ENCODE peak calls at places on chromosomes 4 and X, in six cellular contexts. R is IMR-90, U is mesenchymal stem cell, B is H9, X is trophoblast cell, D is H1. G is an unnamed sample.

GRCh38 chr4:40511017-40511614 is 118.5 kb downstream of the RBM47 start:
- DNase-seq in U (no peak), B (no peak), X (no peak), D (no peak), R (no peak), G (no peak)

GRCh38 chr4:128294464-128294863 is 6.9 kb upstream of the PGRMC2 start:
- DNase-seq in B (no peak), R (no peak), X (no peak), D (no peak), U (no peak), G (no peak)

GRCh38 chr4:829761-830655 is 4.1 kb upstream of the CPLX1 start:
- DNase-seq in D (no peak), U (no peak), X (no peak), R (no peak), B (no peak), G (no peak)

GRCh38 chrX:111585337-111585736 is 73.9 kb downstream of the SERTM2 start:
- DNase-seq in U (no peak), R (no peak), D (no peak), X (no peak), B (no peak), G (peak; percentile 12)

GRCh38 chrX:150084474-150085229 is 146.4 kb upstream of the EOLA2 start:
- DNase-seq in B (no peak), U (no peak), R (peak; percentile 77), X (no peak), D (no peak), G (no peak)

GRCh38 chr4:95524722-95525121 is 24.1 kb downstream of the UNC5C start:
- DNase-seq in B (no peak), R (no peak), U (no peak), D (no peak), X (no peak), G (no peak)

GRCh38 chrX:110022555-110023448 is 19.9 kb downstream of the TMEM164 start:
- DNase-seq in X (no peak), R (no peak), D (no peak), U (no peak), B (no peak), G (no peak)

GRCh38 chrX:135114392-135114791 is 5.9 kb downstream of the ETDB start:
- DNase-seq in D (no peak), U (no peak), R (no peak), X (no peak), B (no peak), G (no peak)

GRCh38 chr4:140150886-140151699 is 2.9 kb downstream of the MAML3 start:
- DNase-seq in U (peak; percentile 95), R (peak; percentile 97), B (peak; percentile 89), X (peak; percentile 83), D (peak; percentile 78), G (peak; percentile 91)

GRCh38 chr4:186701273-186701672 is 22.4 kb downstream of the FAT1 start:
- DNase-seq in R (peak; percentile 41), D (no peak), U (peak; percentile 59), X (no peak), B (peak; percentile 84), G (peak; percentile 75)

GRCh38 chrX:17632942-17633341 is 104.4 kb upstream of the SCML1 start:
- DNase-seq in R (peak; percentile 5), X (no peak), D (no peak), U (no peak), B (no peak), G (no peak)

GRCh38 chrX:69163936-69164741 is 1.1 kb downstream of the PJA1 start:
- DNase-seq in U (peak; percentile 19), R (no peak), B (peak; percentile 46), D (no peak), X (no peak), G (no peak)

GRCh38 chr4:125116431-125116830 is 198.3 kb upstream of the FAT4 start:
- DNase-seq in U (peak; percentile 20), D (no peak), R (peak; percentile 65), X (no peak), B (no peak), G (no peak)

GRCh38 chrX:123499787-123500186 is 233.1 kb downstream of the THOC2 start:
- DNase-seq in B (no peak), X (no peak), U (no peak), D (no peak), R (no peak), G (no peak)

GRCh38 chrX:57266871-57267270 is 19.6 kb upstream of the FAAH2 start:
- DNase-seq in D (no peak), R (no peak), U (no peak), X (no peak), B (no peak), G (no peak)

GRCh38 chr4:121096629-121097028 is 24.3 kb upstream of the NDNF start:
- DNase-seq in R (peak; percentile 52), U (peak; percentile 47), D (no peak), B (no peak), X (no peak), G (peak; percentile 9)

GRCh38 chrX:119605398-119605738 is 856 bp downstream of the NKRF start:
- DNase-seq in D (no peak), R (no peak), U (peak; percentile 3), X (no peak), B (no peak), G (no peak)

GRCh38 chr4:41334182-41334581 is 77.5 kb downstream of the UCHL1 start:
- DNase-seq in U (no peak), D (no peak), R (no peak), X (peak; percentile 73), B (no peak), G (no peak)

GRCh38 chr4:69731261-69731660 is 29.2 kb downstream of the SULT1B1 start:
- DNase-seq in D (no peak), U (no peak), X (no peak), R (no peak), B (no peak), G (no peak)

GRCh38 chr4:38656111-38656510 is 7.9 kb upstream of the KLF3 start:
- DNase-seq in B (no peak), X (no peak), D (no peak), R (no peak), U (no peak), G (no peak)

GRCh38 chr4:180913750-180914149 is 1329.5 kb upstream of the TENM3 start:
- DNase-seq in B (no peak), U (peak; percentile 6), D (no peak), R (peak; percentile 72), X (no peak), G (peak; percentile 1)

GRCh38 chr4:159455675-159456235 is 352.9 kb downstream of the RAPGEF2 start:
- DNase-seq in D (no peak), B (no peak), X (peak; percentile 22), U (peak; percentile 64), R (peak; percentile 55), G (peak; percentile 18)

GRCh38 chr4:176970853-176971252 is 178.1 kb upstream of the VEGFC start:
- DNase-seq in B (no peak), U (no peak), X (no peak), D (no peak), R (no peak), G (no peak)

GRCh38 chrX:74523870-74524735 is 90.3 kb downstream of the RLIM start:
- DNase-seq in U (no peak), D (no peak), B (no peak), R (peak; percentile 6), X (no peak), G (no peak)
- H4K91ac ChIP-seq in U (no peak overlapping the region), D (no peak overlapping the region), B (no peak overlapping the region), R (no peak overlapping the region), X (no peak overlapping the region), G (no peak overlapping the region)

GRCh38 chr4:144355809-144356757 is 215.6 kb upstream of the GYPA start:
- DNase-seq in D (no peak), B (peak; percentile 39), X (peak; percentile 6), R (peak; percentile 78), U (peak; percentile 94), G (peak; percentile 80)
- H4K8ac ChIP-seq in D (no peak overlapping the region), B (no peak overlapping the region), X (no peak overlapping the region), R (no peak overlapping the region), U (no peak overlapping the region), G (no peak overlapping the region)

DNA sequence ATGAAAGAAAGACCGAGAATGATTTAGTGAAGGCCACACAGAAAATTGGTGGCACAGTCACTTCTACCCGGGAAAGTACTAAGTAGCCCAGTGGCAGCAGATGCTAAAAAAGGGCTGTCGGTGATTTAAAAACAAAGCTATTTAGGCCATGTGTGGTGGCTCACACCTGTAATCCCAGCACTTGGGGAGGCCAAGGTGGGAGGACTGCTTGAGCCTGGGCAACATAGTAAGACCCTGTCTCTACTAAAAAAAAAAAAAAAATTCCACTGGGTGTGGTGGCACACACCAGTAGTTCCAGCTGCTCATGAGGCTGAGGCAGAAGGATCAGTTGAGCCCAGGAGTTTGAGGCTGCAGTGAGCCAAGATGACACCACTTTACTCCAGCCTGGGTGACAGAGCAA is 144.2 kb downstream of the CBR4 start:
- DNase-seq in X (no peak), U (no peak), R (no peak), D (no peak), B (no peak), G (no peak)
- H2BK120ac ChIP-seq in X (no peak overlapping the region), U (no peak overlapping the region), R (peak overlapping the region; percentile 61), D (no peak overlapping the region), B (no peak overlapping the region), G (no peak overlapping the region)

DNA sequence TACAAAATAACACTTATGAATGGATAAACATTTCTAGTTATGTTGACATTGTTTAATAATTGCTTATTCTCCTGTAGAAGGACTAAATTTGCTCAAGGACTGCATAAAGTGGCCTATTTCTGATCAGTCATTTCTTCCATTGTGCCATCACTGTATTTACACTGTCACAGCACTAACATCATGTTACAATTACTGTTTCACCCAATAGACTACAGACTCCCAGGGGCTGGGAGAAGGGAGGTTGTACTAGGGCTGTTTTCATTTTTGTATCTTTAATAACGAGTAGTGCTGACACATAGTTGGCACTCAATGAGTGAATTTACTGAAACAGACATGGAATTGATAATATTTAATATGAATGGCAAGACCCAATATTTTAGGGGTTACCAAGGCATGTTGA is 139.5 kb downstream of the SLC10A7 start:
- DNase-seq in R (no peak), D (no peak), U (peak; percentile 10), X (no peak), B (no peak), G (no peak)
- H4K91ac ChIP-seq in R (no peak overlapping the region), D (no peak overlapping the region), U (no peak overlapping the region), X (no peak overlapping the region), B (no peak overlapping the region), G (no peak overlapping the region)

GRCh38 chrX:151396827-151397740 is at the start of gene VMA21:
- DNase-seq in B (peak; percentile 76), R (peak; percentile 82), X (peak; percentile 71), U (peak; percentile 86), D (peak; percentile 17), G (peak; percentile 66)
- H4K8ac ChIP-seq in B (no peak within 1 kb of the TSS), R (peak within 1 kb of the TSS; percentile 92), X (peak within 1 kb of the TSS; percentile 99), U (peak within 1 kb of the TSS; percentile 93), D (peak within 1 kb of the TSS; percentile 68), G (no peak within 1 kb of the TSS)

DNA sequence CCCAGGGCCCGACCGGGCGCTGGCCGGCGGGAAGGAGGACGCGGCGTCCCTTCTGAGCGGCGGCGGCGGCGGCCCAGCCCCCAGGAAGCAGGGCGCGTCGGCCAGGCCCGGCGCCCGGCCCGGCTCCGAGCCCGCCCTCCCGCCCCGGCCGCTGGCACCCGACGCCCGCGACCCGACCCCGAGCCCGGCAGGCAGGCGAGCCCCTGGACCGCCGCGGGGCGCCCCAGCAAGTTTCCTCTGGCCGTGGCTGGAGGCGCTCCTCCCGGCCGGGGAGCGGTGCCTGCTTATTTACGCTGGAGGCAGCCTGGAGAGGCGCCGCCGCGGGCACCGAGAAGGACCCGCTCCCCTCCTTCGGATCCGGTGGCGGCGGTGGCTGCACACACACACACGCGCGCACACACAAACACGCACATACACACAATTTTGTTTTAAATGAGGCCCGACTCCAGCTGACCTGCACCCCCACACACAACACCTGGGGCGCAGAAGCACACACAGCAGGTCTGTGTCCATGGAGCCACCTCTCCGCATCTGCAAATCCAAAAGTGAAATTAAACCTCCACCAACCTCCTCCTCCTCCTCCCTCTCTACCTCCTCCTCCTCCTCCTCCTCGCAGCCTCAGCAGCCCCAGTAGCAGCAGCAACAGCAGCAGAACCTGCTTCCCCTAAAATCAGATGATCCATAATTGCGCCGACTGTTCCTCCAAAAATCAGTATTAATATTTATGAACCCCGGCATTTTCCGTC is 662 bp downstream of the IRF2 start:
- DNase-seq in B (no peak), X (no peak), D (no peak), R (peak; percentile 32), U (peak; percentile 70), G (peak; percentile 39)
- H2BK120ac ChIP-seq in B (no peak overlapping the region), X (peak overlapping the region; percentile 90), D (peak overlapping the region; percentile 61), R (peak overlapping the region; percentile 85), U (peak overlapping the region; percentile 87), G (no peak overlapping the region)